ENCODE peak calls at places on chromosomes 4 and X, in ten cellular contexts. Y is WTC11, N is H9, M is dorsolateral prefrontal cortex, F is GM12865, B is endothelial cell, C is Peyer's patch, L is heart right ventricle, W is IMR-90, I is lower lobe of right lung. U is an unnamed sample.

GRCh38 chr4:68577590-68577989 is 1.5 kb upstream of the UGT2B17 start:
- DNase-seq in Y (no peak), N (no peak), M (no peak), F (peak), B (no peak), C (no peak), L (no peak), W (no peak), I (no peak), U (no peak)

GRCh38 chr4:2886622-2887021 is 43.0 kb downstream of the ADD1 start:
- DNase-seq in Y (no peak), N (no peak), M (no peak), F (no peak), B (no peak), C (no peak), L (no peak), W (no peak), I (no peak), U (no peak)

GRCh38 chrX:80879916-80880315 is 70.2 kb upstream of the BRWD3 start:
- DNase-seq in Y (no peak), N (no peak), M (no peak), F (no peak), B (no peak), C (no peak), L (no peak), W (peak), I (no peak), U (no peak)

GRCh38 chrX:97363843-97364242 is 480.1 kb downstream of the RPA4 start:
- DNase-seq in Y (no peak), N (no peak), M (no peak), F (no peak), B (no peak), C (no peak), L (no peak), W (no peak), I (no peak), U (no peak)

GRCh38 chr4:104942990-104943758 is 203.5 kb upstream of the TET2 start:
- DNase-seq in Y (no peak), N (no peak), M (no peak), F (peak), B (no peak), C (no peak), L (no peak), W (no peak), I (no peak), U (no peak)

GRCh38 chr4:88817740-88818139 is 120.1 kb upstream of the NAP1L5 start:
- DNase-seq in Y (no peak), N (no peak), M (no peak), F (no peak), B (no peak), C (no peak), L (no peak), W (no peak), I (no peak), U (no peak)

GRCh38 chr4:2354127-2354526 is 64.3 kb downstream of the ZFYVE28 start:
- DNase-seq in Y (peak), N (peak), M (no peak), F (no peak), B (no peak), C (no peak), L (no peak), W (no peak), I (peak), U (peak)

GRCh38 chrX:123424546-123424945 is 240.5 kb downstream of the GRIA3 start:
- DNase-seq in Y (no peak), N (no peak), M (no peak), F (peak), B (no peak), C (no peak), L (no peak), W (peak), I (no peak), U (no peak)

GRCh38 chr4:112201915-112202505 is 29.6 kb upstream of the AP1AR start:
- DNase-seq in Y (no peak), N (no peak), M (no peak), F (peak), B (no peak), C (no peak), L (no peak), W (no peak), I (no peak), U (no peak)

GRCh38 chrX:140572724-140573123 is 67.9 kb upstream of the SOX3 start:
- DNase-seq in Y (peak), N (peak), M (no peak), F (peak), B (peak), C (no peak), L (no peak), W (peak), I (no peak), U (no peak)

GRCh38 chr4:20195071-20195885 is 56.4 kb upstream of the SLIT2 start:
- DNase-seq in Y (no peak), N (no peak), M (no peak), F (no peak), B (no peak), C (no peak), L (no peak), W (peak), I (no peak), U (no peak)
- TF ChIP-seq CTCF in Y (no peak), N (no peak), M (no peak), F (no peak), B (no peak), C (no peak), L (no peak), W (no peak), I (no peak), U (no peak)

DNA sequence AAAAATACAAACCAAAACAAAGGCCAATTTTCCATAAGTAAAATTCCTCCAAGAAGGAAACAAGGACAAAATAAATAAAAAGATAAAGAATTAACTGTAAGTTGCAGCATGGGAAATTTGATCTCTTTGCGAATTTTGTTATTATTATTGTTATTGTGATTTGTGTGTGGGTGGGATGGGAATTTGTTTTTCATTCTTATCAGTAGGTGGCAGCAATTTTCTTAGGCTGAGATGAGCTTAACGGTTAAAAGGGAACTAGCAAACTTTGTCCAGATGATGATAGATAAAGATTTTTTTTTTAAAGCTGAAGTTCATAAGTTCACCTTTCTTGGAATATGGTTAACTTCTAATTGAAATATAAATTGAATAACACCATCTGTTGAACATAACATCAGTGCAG is 83.2 kb upstream of the IL1RAPL2 start:
- DNase-seq in Y (no peak), N (no peak), M (no peak), F (no peak), B (no peak), C (no peak), L (no peak), W (no peak), I (no peak), U (no peak)
- TF ChIP-seq CTCF in Y (no peak), N (peak), M (no peak), F (peak), B (no peak), C (no peak), L (no peak), W (no peak), I (no peak), U (peak)

GRCh38 chr4:184722798-184723197 is 11.1 kb downstream of the CENPU start:
- DNase-seq in Y (no peak), N (no peak), M (no peak), F (no peak), B (no peak), C (no peak), L (no peak), W (no peak), I (no peak), U (no peak)
- TF ChIP-seq CTCF in Y (no peak), N (peak), M (no peak), F (peak), B (no peak), C (peak), L (no peak), W (no peak), I (no peak), U (peak)

GRCh38 chr4:16278178-16278577 is 51.9 kb upstream of the TAPT1 start:
- DNase-seq in Y (no peak), N (no peak), M (no peak), F (no peak), B (no peak), C (no peak), L (no peak), W (no peak), I (no peak), U (no peak)
- TF ChIP-seq CTCF in Y (peak), N (peak), M (no peak), F (no peak), B (peak), C (no peak), L (peak), W (peak), I (no peak), U (peak)

U was measured in chondrocyte.